ENCODE peak calls at places on chromosomes 16 and 17, in seven cellular contexts. One of them, this sample, is unnamed.

GRCh38 chr16:89080251-89080853 is 13.3 kb upstream of the ACSF3 start:
- DNase-seq in GM23248: no peak
- DNase-seq in cardiac fibroblast: no peak
- DNase-seq in AG04450: no peak
- DNase-seq in Panc1: no peak
- DNase-seq in MG63: no peak
- DNase-seq in IMR-90: no peak
- DNase-seq in this sample: no peak

GRCh38 chr16:87203060-87203656 is 114.0 kb downstream of the C16orf95 start:
- DNase-seq in GM23248: peak
- DNase-seq in cardiac fibroblast: peak
- DNase-seq in AG04450: peak
- DNase-seq in Panc1: peak
- DNase-seq in MG63: peak
- DNase-seq in IMR-90: peak
- DNase-seq in this sample: no peak

GRCh38 chr17:72962099-72962498 is 130.4 kb downstream of the SLC39A11 start:
- DNase-seq in GM23248: no peak
- DNase-seq in cardiac fibroblast: no peak
- DNase-seq in AG04450: no peak
- DNase-seq in Panc1: no peak
- DNase-seq in MG63: no peak
- DNase-seq in IMR-90: no peak
- DNase-seq in this sample: no peak

GRCh38 chr17:45052052-45052772 is 780 bp upstream of the DCAKD start:
- DNase-seq in GM23248: peak
- DNase-seq in cardiac fibroblast: no peak
- DNase-seq in AG04450: no peak
- DNase-seq in Panc1: no peak
- DNase-seq in MG63: peak
- DNase-seq in IMR-90: no peak
- DNase-seq in this sample: no peak

GRCh38 chr17:79777166-79777843 is 643 bp upstream of the CBX2 start:
- DNase-seq in GM23248: peak
- DNase-seq in cardiac fibroblast: peak
- DNase-seq in AG04450: no peak
- DNase-seq in Panc1: no peak
- DNase-seq in MG63: peak
- DNase-seq in IMR-90: peak
- DNase-seq in this sample: no peak

GRCh38 chr16:1288813-1289479 is 20.5 kb upstream of the UBE2I start:
- DNase-seq in GM23248: no peak
- DNase-seq in cardiac fibroblast: no peak
- DNase-seq in AG04450: no peak
- DNase-seq in Panc1: no peak
- DNase-seq in MG63: no peak
- DNase-seq in IMR-90: no peak
- DNase-seq in this sample: no peak

GRCh38 chr16:88779406-88780099 is 5.5 kb downstream of the PIEZO1 start:
- DNase-seq in GM23248: no peak
- DNase-seq in cardiac fibroblast: peak
- DNase-seq in AG04450: no peak
- DNase-seq in Panc1: no peak
- DNase-seq in MG63: no peak
- DNase-seq in IMR-90: no peak
- DNase-seq in this sample: no peak

GRCh38 chr16:66549284-66550131 is at the start of gene TK2:
- DNase-seq in GM23248: peak
- DNase-seq in cardiac fibroblast: peak
- DNase-seq in AG04450: peak
- DNase-seq in Panc1: no peak
- DNase-seq in MG63: peak
- DNase-seq in IMR-90: peak
- DNase-seq in this sample: no peak

GRCh38 chr17:7019839-7020519 is 2.9 kb upstream of the BCL6B start:
- DNase-seq in GM23248: peak
- DNase-seq in cardiac fibroblast: peak
- DNase-seq in AG04450: no peak
- DNase-seq in Panc1: no peak
- DNase-seq in MG63: peak
- DNase-seq in IMR-90: peak
- DNase-seq in this sample: no peak

GRCh38 chr16:83272201-83272600 is 535.6 kb upstream of the HSBP1 start:
- DNase-seq in GM23248: peak
- DNase-seq in cardiac fibroblast: no peak
- DNase-seq in AG04450: peak
- DNase-seq in Panc1: no peak
- DNase-seq in MG63: no peak
- DNase-seq in IMR-90: peak
- DNase-seq in this sample: peak

GRCh38 chr16:46627746-46628145 is 6.6 kb upstream of the SHCBP1 start:
- DNase-seq in GM23248: no peak
- DNase-seq in cardiac fibroblast: no peak
- DNase-seq in AG04450: no peak
- DNase-seq in Panc1: no peak
- DNase-seq in MG63: no peak
- DNase-seq in IMR-90: peak
- DNase-seq in this sample: no peak

GRCh38 chr16:77213542-77214108 is 14.4 kb downstream of the SYCE1L start:
- DNase-seq in GM23248: peak
- DNase-seq in cardiac fibroblast: peak
- DNase-seq in AG04450: peak
- DNase-seq in Panc1: peak
- DNase-seq in MG63: peak
- DNase-seq in IMR-90: peak
- DNase-seq in this sample: no peak

GRCh38 chr17:72976971-72977767 is 115.3 kb downstream of the SLC39A11 start:
- DNase-seq in GM23248: peak
- DNase-seq in cardiac fibroblast: peak
- DNase-seq in AG04450: peak
- DNase-seq in Panc1: no peak
- DNase-seq in MG63: peak
- DNase-seq in IMR-90: peak
- DNase-seq in this sample: no peak

GRCh38 chr16:1089822-1090619 is 6.0 kb downstream of the C1QTNF8 start:
- DNase-seq in GM23248: no peak
- DNase-seq in cardiac fibroblast: no peak
- DNase-seq in AG04450: no peak
- DNase-seq in Panc1: no peak
- DNase-seq in MG63: peak
- DNase-seq in IMR-90: no peak
- DNase-seq in this sample: no peak

DNA sequence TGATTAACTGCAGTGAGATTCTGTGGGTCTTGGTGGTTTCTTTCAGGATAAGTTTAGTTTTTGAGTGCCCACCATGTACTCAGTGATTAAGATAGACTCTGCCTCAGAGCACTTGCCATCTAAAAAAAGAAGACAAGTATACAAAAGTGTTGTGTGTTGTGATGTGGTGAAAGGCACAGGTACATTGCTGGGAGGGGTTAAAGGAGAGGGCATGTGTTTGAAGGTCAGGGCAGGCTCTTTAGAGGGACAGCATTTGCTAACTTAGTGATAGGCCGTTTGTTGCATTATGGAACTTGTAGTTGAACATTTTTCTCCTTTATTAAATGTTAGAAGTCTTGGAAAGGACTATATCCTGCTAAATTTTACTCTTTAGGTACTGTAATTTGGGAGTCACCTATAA is 26.5 kb downstream of the SF3B3 start:
- DNase-seq in GM23248: no peak
- DNase-seq in cardiac fibroblast: no peak
- DNase-seq in AG04450: no peak
- DNase-seq in Panc1: no peak
- DNase-seq in MG63: no peak
- DNase-seq in IMR-90: no peak
- DNase-seq in this sample: no peak
- H3K4me3 ChIP-seq in GM23248: no peak
- H3K4me3 ChIP-seq in cardiac fibroblast: no peak
- H3K4me3 ChIP-seq in AG04450: no peak
- H3K4me3 ChIP-seq in Panc1: no peak
- H3K4me3 ChIP-seq in MG63: no peak
- H3K4me3 ChIP-seq in IMR-90: no peak
- H3K4me3 ChIP-seq in this sample: no peak

GRCh38 chr16:15857779-15858560 is 1.1 kb upstream of the MYH11 start:
- DNase-seq in GM23248: peak
- DNase-seq in cardiac fibroblast: peak
- DNase-seq in AG04450: no peak
- DNase-seq in Panc1: no peak
- DNase-seq in MG63: peak
- DNase-seq in IMR-90: peak
- DNase-seq in this sample: no peak
- H3K4me3 ChIP-seq in GM23248: peak
- H3K4me3 ChIP-seq in cardiac fibroblast: peak
- H3K4me3 ChIP-seq in AG04450: peak
- H3K4me3 ChIP-seq in Panc1: peak
- H3K4me3 ChIP-seq in MG63: peak
- H3K4me3 ChIP-seq in IMR-90: peak
- H3K4me3 ChIP-seq in this sample: peak

GRCh38 chr16:57188711-57189002 is 2.5 kb downstream of the RSPRY1 start:
- DNase-seq in GM23248: no peak
- DNase-seq in cardiac fibroblast: no peak
- DNase-seq in AG04450: no peak
- DNase-seq in Panc1: no peak
- DNase-seq in MG63: no peak
- DNase-seq in IMR-90: no peak
- DNase-seq in this sample: no peak

GRCh38 chr16:57191056-57191536 is 5.0 kb downstream of the RSPRY1 start:
- DNase-seq in GM23248: peak
- DNase-seq in cardiac fibroblast: no peak
- DNase-seq in AG04450: no peak
- DNase-seq in Panc1: no peak
- DNase-seq in MG63: peak
- DNase-seq in IMR-90: peak
- DNase-seq in this sample: no peak

GRCh38 chr16:57192146-57192545 is 6.0 kb downstream of the RSPRY1 start:
- DNase-seq in GM23248: no peak
- DNase-seq in cardiac fibroblast: no peak
- DNase-seq in AG04450: no peak
- DNase-seq in Panc1: no peak
- DNase-seq in MG63: no peak
- DNase-seq in IMR-90: peak
- DNase-seq in this sample: no peak

GRCh38 chr16:57187508-57187854 is 1.4 kb downstream of the RSPRY1 start:
- DNase-seq in GM23248: no peak
- DNase-seq in cardiac fibroblast: no peak
- DNase-seq in AG04450: no peak
- DNase-seq in Panc1: no peak
- DNase-seq in MG63: no peak
- DNase-seq in IMR-90: no peak
- DNase-seq in this sample: no peak

DNA sequence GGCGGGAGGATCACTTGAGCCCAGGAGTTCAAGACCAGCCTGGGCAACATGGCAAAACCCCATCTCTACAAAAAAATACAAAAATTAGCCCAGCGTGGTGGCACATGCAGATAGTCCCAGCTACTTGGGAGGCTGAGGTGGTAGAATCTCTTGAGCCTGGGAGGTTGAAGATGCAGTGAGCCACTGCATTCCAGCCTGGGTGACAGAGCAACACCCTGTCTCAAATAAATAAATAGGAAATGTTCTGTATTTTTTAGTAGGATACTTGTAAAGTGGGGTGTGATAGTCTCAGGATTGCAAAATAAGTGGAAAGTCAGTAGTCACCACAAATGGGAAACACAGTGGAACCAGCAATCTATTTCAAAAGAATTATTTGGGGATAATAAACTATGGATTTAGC is 4.0 kb downstream of the RSPRY1 start:
- DNase-seq in GM23248: peak
- DNase-seq in cardiac fibroblast: no peak
- DNase-seq in AG04450: no peak
- DNase-seq in Panc1: no peak
- DNase-seq in MG63: no peak
- DNase-seq in IMR-90: no peak
- DNase-seq in this sample: no peak
- H3K4me3 ChIP-seq in GM23248: no peak
- H3K4me3 ChIP-seq in cardiac fibroblast: no peak
- H3K4me3 ChIP-seq in AG04450: no peak
- H3K4me3 ChIP-seq in Panc1: no peak
- H3K4me3 ChIP-seq in MG63: no peak
- H3K4me3 ChIP-seq in IMR-90: no peak
- H3K4me3 ChIP-seq in this sample: no peak

DNA sequence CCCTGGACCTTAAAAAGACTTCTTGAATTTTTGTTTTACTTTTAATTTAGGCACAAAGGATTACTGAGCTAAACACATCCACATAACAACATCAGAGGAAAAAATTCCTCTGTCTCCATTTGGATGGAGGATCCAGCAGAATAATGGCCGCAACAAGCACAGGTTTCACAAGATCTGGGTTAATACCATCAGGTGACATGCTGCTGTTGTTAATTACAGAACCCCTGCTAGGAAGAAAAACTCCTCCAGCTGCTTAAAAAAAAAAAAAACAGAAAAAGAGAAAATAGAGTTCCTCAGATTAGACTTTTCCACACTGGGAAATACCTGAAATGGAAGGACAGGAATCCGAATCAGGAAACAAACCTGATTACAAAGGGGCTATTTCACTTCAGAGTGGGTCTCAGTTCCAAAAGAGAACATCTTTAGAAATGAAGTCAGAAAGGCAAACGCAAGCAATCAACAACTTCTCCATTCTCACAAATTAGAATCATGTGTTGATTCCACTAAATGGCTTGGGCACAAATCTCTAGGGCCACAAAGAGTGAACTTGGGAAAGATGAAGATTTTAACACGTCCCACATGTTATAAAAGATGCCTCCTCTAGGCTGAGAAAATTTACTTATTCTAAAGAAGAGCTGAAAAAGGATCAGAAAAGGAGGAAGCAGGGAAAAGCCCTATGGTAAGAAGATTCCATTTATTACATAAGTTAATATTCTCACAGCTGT is 44.0 kb downstream of the SPOP start:
- DNase-seq in GM23248: no peak
- DNase-seq in cardiac fibroblast: no peak
- DNase-seq in AG04450: no peak
- DNase-seq in Panc1: no peak
- DNase-seq in MG63: no peak
- DNase-seq in IMR-90: no peak
- DNase-seq in this sample: no peak
- H3K4me3 ChIP-seq in GM23248: no peak
- H3K4me3 ChIP-seq in cardiac fibroblast: no peak
- H3K4me3 ChIP-seq in AG04450: no peak
- H3K4me3 ChIP-seq in Panc1: no peak
- H3K4me3 ChIP-seq in MG63: no peak
- H3K4me3 ChIP-seq in IMR-90: no peak
- H3K4me3 ChIP-seq in this sample: peak

DNA sequence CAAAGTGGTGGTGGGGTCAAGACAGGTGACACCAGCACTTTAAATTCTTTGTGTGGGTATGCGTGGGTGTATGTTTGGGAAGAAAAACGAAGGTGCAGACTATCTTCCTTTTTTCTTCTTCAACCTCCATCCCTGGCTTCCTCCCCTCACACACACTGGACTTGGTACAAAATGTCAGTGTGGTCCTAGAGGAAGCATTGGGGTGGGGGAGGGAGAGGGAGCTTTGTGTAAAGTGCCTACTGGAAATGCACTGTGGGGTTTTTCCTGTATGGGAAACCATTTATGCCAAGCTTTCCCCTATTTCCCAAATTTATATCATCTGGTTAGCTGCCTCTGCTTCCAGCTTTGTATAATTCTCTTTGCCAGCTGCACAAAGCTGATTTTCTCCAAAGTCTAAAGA is 44.4 kb downstream of the SLFN12L start:
- DNase-seq in GM23248: no peak
- DNase-seq in cardiac fibroblast: no peak
- DNase-seq in AG04450: no peak
- DNase-seq in Panc1: no peak
- DNase-seq in MG63: no peak
- DNase-seq in IMR-90: no peak
- DNase-seq in this sample: no peak
- H3K4me3 ChIP-seq in GM23248: no peak
- H3K4me3 ChIP-seq in cardiac fibroblast: no peak
- H3K4me3 ChIP-seq in AG04450: no peak
- H3K4me3 ChIP-seq in Panc1: no peak
- H3K4me3 ChIP-seq in MG63: no peak
- H3K4me3 ChIP-seq in IMR-90: no peak
- H3K4me3 ChIP-seq in this sample: no peak